ENCODE peak calls at places on chromosomes 11 and 22, in seven cellular contexts. One of them, this sample, is unnamed.

GRCh38 chr11:76510060-76511047 is 65.5 kb downstream of the EMSY start:
- DNase-seq in neuronal stem cell: no peak
- DNase-seq in IMR-90: peak; percentile 56
- DNase-seq in H9: peak; percentile 54
- DNase-seq in mesendoderm: peak; percentile 89
- DNase-seq in mesenchymal stem cell: peak; percentile 32
- DNase-seq in trophoblast cell: no peak
- DNase-seq in this sample: no peak

GRCh38 chr11:55357560-55358184 is 10.1 kb upstream of the OR4A15 start:
- DNase-seq in neuronal stem cell: no peak
- DNase-seq in IMR-90: no peak
- DNase-seq in H9: no peak
- DNase-seq in mesendoderm: peak; percentile 5
- DNase-seq in mesenchymal stem cell: no peak
- DNase-seq in trophoblast cell: no peak
- DNase-seq in this sample: no peak

GRCh38 chr11:118913411-118914125 is 12.2 kb downstream of the BCL9L start:
- DNase-seq in neuronal stem cell: no peak
- DNase-seq in IMR-90: no peak
- DNase-seq in H9: peak; percentile 38
- DNase-seq in mesendoderm: no peak
- DNase-seq in mesenchymal stem cell: no peak
- DNase-seq in trophoblast cell: no peak
- DNase-seq in this sample: no peak

GRCh38 chr11:48001438-48002021 is 21.2 kb downstream of the PTPRJ start:
- DNase-seq in neuronal stem cell: no peak
- DNase-seq in IMR-90: peak; percentile 94
- DNase-seq in H9: no peak
- DNase-seq in mesendoderm: no peak
- DNase-seq in mesenchymal stem cell: peak; percentile 81
- DNase-seq in trophoblast cell: no peak
- DNase-seq in this sample: no peak

GRCh38 chr11:71481101-71481960 is 28.3 kb downstream of the NADSYN1 start:
- DNase-seq in neuronal stem cell: no peak
- DNase-seq in IMR-90: no peak
- DNase-seq in H9: no peak
- DNase-seq in mesendoderm: no peak
- DNase-seq in mesenchymal stem cell: no peak
- DNase-seq in trophoblast cell: peak; percentile 85
- DNase-seq in this sample: no peak

GRCh38 chr11:93020248-93021088 is 51.0 kb downstream of the MTNR1B start:
- DNase-seq in neuronal stem cell: peak; percentile 1
- DNase-seq in IMR-90: peak; percentile 92
- DNase-seq in H9: no peak
- DNase-seq in mesendoderm: peak; percentile 33
- DNase-seq in mesenchymal stem cell: peak; percentile 72
- DNase-seq in trophoblast cell: no peak
- DNase-seq in this sample: no peak

GRCh38 chr11:134409552-134410429 is 2.3 kb downstream of the B3GAT1 start:
- DNase-seq in neuronal stem cell: no peak
- DNase-seq in IMR-90: no peak
- DNase-seq in H9: no peak
- DNase-seq in mesendoderm: peak; percentile 56
- DNase-seq in mesenchymal stem cell: no peak
- DNase-seq in trophoblast cell: no peak
- DNase-seq in this sample: no peak

GRCh38 chr22:20107471-20107901 is 8.4 kb upstream of the RANBP1 start:
- DNase-seq in neuronal stem cell: no peak
- DNase-seq in IMR-90: no peak
- DNase-seq in H9: no peak
- DNase-seq in mesendoderm: no peak
- DNase-seq in mesenchymal stem cell: no peak
- DNase-seq in trophoblast cell: no peak
- DNase-seq in this sample: no peak

GRCh38 chr22:47059076-47059475 is 296.6 kb downstream of the TBC1D22A start:
- DNase-seq in neuronal stem cell: no peak
- DNase-seq in IMR-90: no peak
- DNase-seq in H9: no peak
- DNase-seq in mesendoderm: no peak
- DNase-seq in mesenchymal stem cell: no peak
- DNase-seq in trophoblast cell: no peak
- DNase-seq in this sample: no peak

GRCh38 chr11:58576792-58577440 is 1.3 kb upstream of the LPXN start:
- DNase-seq in neuronal stem cell: no peak
- DNase-seq in IMR-90: peak; percentile 66
- DNase-seq in H9: no peak
- DNase-seq in mesendoderm: peak; percentile 14
- DNase-seq in mesenchymal stem cell: peak; percentile 79
- DNase-seq in trophoblast cell: no peak
- DNase-seq in this sample: no peak

GRCh38 chr11:128648711-128649110 is 45.2 kb upstream of the FLI1 start:
- DNase-seq in neuronal stem cell: no peak
- DNase-seq in IMR-90: no peak
- DNase-seq in H9: no peak
- DNase-seq in mesendoderm: no peak
- DNase-seq in mesenchymal stem cell: no peak
- DNase-seq in trophoblast cell: no peak
- DNase-seq in this sample: no peak

GRCh38 chr22:45932066-45932465 is 44.9 kb downstream of the WNT7B start:
- DNase-seq in neuronal stem cell: no peak
- DNase-seq in IMR-90: no peak
- DNase-seq in H9: no peak
- DNase-seq in mesendoderm: no peak
- DNase-seq in mesenchymal stem cell: no peak
- DNase-seq in trophoblast cell: no peak
- DNase-seq in this sample: no peak

GRCh38 chr22:30422481-30423295 is 2.9 kb upstream of the MTFP1 start:
- DNase-seq in neuronal stem cell: peak; percentile 56
- DNase-seq in IMR-90: peak; percentile 95
- DNase-seq in H9: peak; percentile 76
- DNase-seq in mesendoderm: peak; percentile 95
- DNase-seq in mesenchymal stem cell: peak; percentile 97
- DNase-seq in trophoblast cell: peak; percentile 58
- DNase-seq in this sample: peak; percentile 76

GRCh38 chr11:35166369-35167360 is 27.7 kb downstream of the CD44 start:
- DNase-seq in neuronal stem cell: no peak
- DNase-seq in IMR-90: peak; percentile 93
- DNase-seq in H9: no peak
- DNase-seq in mesendoderm: no peak
- DNase-seq in mesenchymal stem cell: peak; percentile 89
- DNase-seq in trophoblast cell: peak; percentile 96
- DNase-seq in this sample: no peak

GRCh38 chr11:57237204-57237681 is at the start of gene APLNR:
- DNase-seq in neuronal stem cell: no peak
- DNase-seq in IMR-90: no peak
- DNase-seq in H9: peak; percentile 60
- DNase-seq in mesendoderm: peak; percentile 99
- DNase-seq in mesenchymal stem cell: no peak
- DNase-seq in trophoblast cell: no peak
- DNase-seq in this sample: no peak

DNA sequence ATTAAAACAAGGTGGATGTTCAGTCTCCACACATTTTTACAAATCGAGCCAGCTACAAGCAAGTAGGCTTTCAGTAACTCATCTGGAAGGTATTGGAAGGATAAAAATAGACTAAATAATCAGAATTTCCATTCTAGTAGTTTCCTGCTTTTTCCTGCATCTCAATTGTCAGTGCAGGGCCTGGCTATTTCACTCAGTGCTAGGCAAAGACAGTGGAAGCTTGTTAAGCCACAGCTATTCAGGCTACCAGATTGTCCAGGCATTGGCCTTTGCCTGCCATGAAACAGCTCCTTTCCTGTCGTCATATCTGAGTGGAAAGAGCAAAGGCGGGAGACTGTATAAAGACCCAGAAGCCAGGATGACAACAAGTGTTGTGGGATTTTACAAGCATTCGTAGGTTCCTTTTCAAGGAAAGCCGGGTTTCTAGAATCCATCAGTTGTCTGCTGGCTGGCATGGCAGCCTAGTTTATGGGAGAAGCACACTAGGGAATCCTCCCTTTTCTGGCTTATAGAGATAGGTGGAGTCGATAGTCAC is 2.1 kb upstream of the TNRC6B start:
- DNase-seq in neuronal stem cell: no peak
- DNase-seq in IMR-90: no peak
- DNase-seq in H9: no peak
- DNase-seq in mesendoderm: no peak
- DNase-seq in mesenchymal stem cell: peak; percentile 20
- DNase-seq in trophoblast cell: no peak
- DNase-seq in this sample: no peak
- H3K4me1 ChIP-seq in neuronal stem cell: peaks cover 7% of the 10 kb centered on the region
- H3K4me1 ChIP-seq in IMR-90: peaks cover 5% of the 10 kb centered on the region
- H3K4me1 ChIP-seq in H9: peaks cover 11% of the 10 kb centered on the region
- H3K4me1 ChIP-seq in mesendoderm: peaks cover 3% of the 10 kb centered on the region
- H3K4me1 ChIP-seq in mesenchymal stem cell: peaks cover 7% of the 10 kb centered on the region
- H3K4me1 ChIP-seq in trophoblast cell: no peaks in the 10 kb centered on the region
- H3K4me1 ChIP-seq in this sample: no peaks in the 10 kb centered on the region

DNA sequence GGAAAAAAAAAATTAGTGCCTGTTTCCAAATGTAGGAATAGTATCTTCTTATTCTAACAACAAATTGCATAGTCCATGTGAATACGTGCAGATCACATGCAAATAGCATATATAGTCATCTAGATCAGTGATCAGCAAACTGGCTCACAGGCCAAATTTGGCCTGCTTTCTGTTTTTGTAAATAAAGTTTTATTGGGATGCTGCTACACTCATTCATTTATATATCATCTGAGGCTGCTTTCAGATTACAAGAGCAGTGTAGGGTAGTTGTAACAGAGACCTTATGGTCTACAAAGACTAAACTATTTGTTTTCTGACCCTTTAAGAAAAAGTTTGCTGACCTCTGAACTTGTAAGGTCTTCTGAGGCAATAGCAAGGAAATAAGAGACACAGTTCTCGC is 65.6 kb downstream of the SFI1 start:
- DNase-seq in neuronal stem cell: no peak
- DNase-seq in IMR-90: no peak
- DNase-seq in H9: no peak
- DNase-seq in mesendoderm: no peak
- DNase-seq in mesenchymal stem cell: peak; percentile 6
- DNase-seq in trophoblast cell: no peak
- DNase-seq in this sample: no peak
- H3K18ac ChIP-seq in neuronal stem cell: no peak overlapping the region
- H3K18ac ChIP-seq in IMR-90: no peak overlapping the region
- H3K18ac ChIP-seq in H9: no peak overlapping the region
- H3K18ac ChIP-seq in mesendoderm: no peak overlapping the region
- H3K18ac ChIP-seq in mesenchymal stem cell: no peak overlapping the region
- H3K18ac ChIP-seq in trophoblast cell: no peak overlapping the region
- H3K18ac ChIP-seq in this sample: no peak overlapping the region

GRCh38 chr11:27401760-27402316 is 38.8 kb upstream of the CCDC34 start:
- DNase-seq in neuronal stem cell: no peak
- DNase-seq in IMR-90: no peak
- DNase-seq in H9: no peak
- DNase-seq in mesendoderm: no peak
- DNase-seq in mesenchymal stem cell: no peak
- DNase-seq in trophoblast cell: no peak
- DNase-seq in this sample: no peak
- H3K4me1 ChIP-seq in neuronal stem cell: peaks cover 10% of the 10 kb centered on the region
- H3K4me1 ChIP-seq in IMR-90: no peaks in the 10 kb centered on the region
- H3K4me1 ChIP-seq in H9: peaks cover 7% of the 10 kb centered on the region
- H3K4me1 ChIP-seq in mesendoderm: peaks cover 1% of the 10 kb centered on the region
- H3K4me1 ChIP-seq in mesenchymal stem cell: no peaks in the 10 kb centered on the region
- H3K4me1 ChIP-seq in trophoblast cell: peaks cover 8% of the 10 kb centered on the region
- H3K4me1 ChIP-seq in this sample: peaks cover 5% of the 10 kb centered on the region

GRCh38 chr11:130872961-130873360 is 43.3 kb downstream of the SNX19 start:
- DNase-seq in neuronal stem cell: no peak
- DNase-seq in IMR-90: peak; percentile 87
- DNase-seq in H9: no peak
- DNase-seq in mesendoderm: no peak
- DNase-seq in mesenchymal stem cell: no peak
- DNase-seq in trophoblast cell: no peak
- DNase-seq in this sample: no peak
- H3K18ac ChIP-seq in neuronal stem cell: no peak overlapping the region
- H3K18ac ChIP-seq in IMR-90: no peak overlapping the region
- H3K18ac ChIP-seq in H9: no peak overlapping the region
- H3K18ac ChIP-seq in mesendoderm: no peak overlapping the region
- H3K18ac ChIP-seq in mesenchymal stem cell: no peak overlapping the region
- H3K18ac ChIP-seq in trophoblast cell: no peak overlapping the region
- H3K18ac ChIP-seq in this sample: no peak overlapping the region

GRCh38 chr11:121422675-121423074 is 29.4 kb upstream of the SORL1 start:
- DNase-seq in neuronal stem cell: no peak
- DNase-seq in IMR-90: no peak
- DNase-seq in H9: no peak
- DNase-seq in mesendoderm: no peak
- DNase-seq in mesenchymal stem cell: no peak
- DNase-seq in trophoblast cell: no peak
- DNase-seq in this sample: no peak
- H3K4me1 ChIP-seq in neuronal stem cell: peaks cover 5% of the 10 kb centered on the region
- H3K4me1 ChIP-seq in IMR-90: no peaks in the 10 kb centered on the region
- H3K4me1 ChIP-seq in H9: peaks cover 8% of the 10 kb centered on the region
- H3K4me1 ChIP-seq in mesendoderm: peaks cover 5% of the 10 kb centered on the region
- H3K4me1 ChIP-seq in mesenchymal stem cell: peaks cover 4% of the 10 kb centered on the region
- H3K4me1 ChIP-seq in trophoblast cell: no peaks in the 10 kb centered on the region
- H3K4me1 ChIP-seq in this sample: peaks cover 2% of the 10 kb centered on the region